ENCODE peak calls at places on chromosomes 13 and 19, in four cellular contexts. N, U, V and K are unnamed samples.

GRCh38 chr19:29337029-29337428 is 124.1 kb upstream of the UQCRFS1 start:
- DNase-seq in V (no peak), U (no peak), N (no peak), K (no peak)

GRCh38 chr13:28204690-28205443 is 66.5 kb downstream of the PAN3 start:
- DNase-seq in V (peak), U (no peak), N (no peak), K (no peak)

GRCh38 chr19:55486043-55486970 is 1.3 kb downstream of the NAT14 start:
- DNase-seq in N (no peak), U (no peak), V (no peak), K (no peak)

GRCh38 chr13:72458701-72459100 is 268.7 kb downstream of the MZT1 start:
- DNase-seq in V (no peak), N (peak), U (no peak), K (no peak)

GRCh38 chr19:13093407-13094284 is 9.0 kb downstream of the LYL1 start:
- DNase-seq in V (peak), U (peak), N (peak), K (peak)

GRCh38 chr19:4052114-4052992 is 14.3 kb downstream of the ZBTB7A start:
- DNase-seq in N (peak), V (no peak), U (no peak), K (no peak)

GRCh38 chr13:105847532-105848295 is 687.7 kb downstream of the EFNB2 start:
- DNase-seq in N (no peak), V (no peak), U (no peak), K (no peak)

GRCh38 chr19:3618144-3618810 is 8.3 kb downstream of the CACTIN start:
- DNase-seq in N (no peak), V (peak), U (no peak), K (peak)

GRCh38 chr19:20273951-20274578 is 107.1 kb downstream of the ZNF486 start:
- DNase-seq in V (no peak), U (no peak), N (no peak), K (no peak)

GRCh38 chr19:10927691-10928562 is 512 bp downstream of the YIPF2 start:
- DNase-seq in U (no peak), V (no peak), N (no peak), K (no peak)